ENCODE peak calls at places on chromosomes 12 and 14, in four cellular contexts. B is tibial artery, X is neural progenitor cell, W is HCT116. J is an unnamed sample.
A peak's percentile ranks its signal among the peaks of the same experiment; 100 is the strongest.

GRCh38 chr14:34628681-34629135 is 1.2 kb downstream of the SNX6 start:
- DNase-seq in W (no peak), B (no peak), X (peak; percentile 2), J (no peak)

GRCh38 chr12:65720136-65720535 is 104.1 kb upstream of the HMGA2 start:
- DNase-seq in X (no peak), W (peak; percentile 69), B (no peak), J (no peak)

GRCh38 chr12:73308747-73309146 is 1036.6 kb downstream of the TRHDE start:
- DNase-seq in B (no peak), W (peak; percentile 10), X (no peak), J (no peak)

GRCh38 chr14:71371711-71372396 is 464.6 kb downstream of the PCNX1 start:
- DNase-seq in X (no peak), B (no peak), W (no peak), J (no peak)

GRCh38 chr14:92540472-92541048 is 27.0 kb downstream of the RIN3 start:
- DNase-seq in X (no peak), B (peak; percentile 97), W (peak; percentile 59), J (peak; percentile 82)

GRCh38 chr12:94531196-94531720 is 71.6 kb upstream of the CEP83 start:
- DNase-seq in B (no peak), W (no peak), X (no peak), J (no peak)

GRCh38 chr14:51211149-51211548 is 28.9 kb upstream of the TMX1 start:
- DNase-seq in W (no peak), X (no peak), B (no peak), J (no peak)

GRCh38 chr14:91753501-91754128 is 21.7 kb upstream of the CATSPERB start:
- DNase-seq in B (no peak), X (no peak), W (no peak), J (no peak)

GRCh38 chr12:120126635-120127005 is 10.1 kb upstream of the RAB35 start:
- DNase-seq in X (no peak), B (peak; percentile 75), W (no peak), J (peak; percentile 71)

GRCh38 chr14:70721542-70721941 is 79.8 kb downstream of the TTC9 start:
- DNase-seq in B (peak; percentile 3), X (no peak), W (no peak), J (no peak)

GRCh38 chr12:67741234-67741633 is 92.7 kb downstream of the DYRK2 start:
- DNase-seq in W (no peak), X (no peak), B (no peak), J (no peak)

GRCh38 chr14:34227834-34228662 is 234.0 kb downstream of the SPTSSA start:
- DNase-seq in B (peak; percentile 66), X (peak; percentile 87), W (peak; percentile 37), J (peak; percentile 65)

GRCh38 chr14:20692111-20692751 is 3.7 kb downstream of the ANG start:
- DNase-seq in W (no peak), B (no peak), X (no peak), J (no peak)

GRCh38 chr14:26056232-26056631 is 541.6 kb downstream of the NOVA1 start:
- DNase-seq in W (no peak), X (peak; percentile 34), B (no peak), J (no peak)

GRCh38 chr12:11814362-11814761 is 164.9 kb downstream of the ETV6 start:
- DNase-seq in B (no peak), X (no peak), W (no peak), J (no peak)

GRCh38 chr14:66401447-66402095 is 84.6 kb upstream of the CCDC196 start:
- DNase-seq in W (no peak), B (no peak), X (peak; percentile 17), J (no peak)

GRCh38 chr14:102726191-102726949 is 50.9 kb upstream of the TRAF3 start:
- DNase-seq in B (no peak), X (no peak), W (no peak), J (no peak)

GRCh38 chr14:99361596-99362220 is 89.7 kb upstream of the BCL11B start:
- DNase-seq in X (no peak), W (no peak), B (no peak), J (no peak)

GRCh38 chr12:85865905-85866304 is 8.2 kb upstream of the NTS start:
- DNase-seq in X (peak; percentile 46), B (no peak), W (no peak), J (no peak)

GRCh38 chr12:31499567-31499966 is 91.4 kb downstream of the DENND5B start:
- DNase-seq in W (no peak), X (no peak), B (no peak), J (no peak)

GRCh38 chr14:92516966-92517350 is 3.4 kb downstream of the RIN3 start:
- DNase-seq in W (no peak), B (no peak), X (no peak), J (no peak)

DNA sequence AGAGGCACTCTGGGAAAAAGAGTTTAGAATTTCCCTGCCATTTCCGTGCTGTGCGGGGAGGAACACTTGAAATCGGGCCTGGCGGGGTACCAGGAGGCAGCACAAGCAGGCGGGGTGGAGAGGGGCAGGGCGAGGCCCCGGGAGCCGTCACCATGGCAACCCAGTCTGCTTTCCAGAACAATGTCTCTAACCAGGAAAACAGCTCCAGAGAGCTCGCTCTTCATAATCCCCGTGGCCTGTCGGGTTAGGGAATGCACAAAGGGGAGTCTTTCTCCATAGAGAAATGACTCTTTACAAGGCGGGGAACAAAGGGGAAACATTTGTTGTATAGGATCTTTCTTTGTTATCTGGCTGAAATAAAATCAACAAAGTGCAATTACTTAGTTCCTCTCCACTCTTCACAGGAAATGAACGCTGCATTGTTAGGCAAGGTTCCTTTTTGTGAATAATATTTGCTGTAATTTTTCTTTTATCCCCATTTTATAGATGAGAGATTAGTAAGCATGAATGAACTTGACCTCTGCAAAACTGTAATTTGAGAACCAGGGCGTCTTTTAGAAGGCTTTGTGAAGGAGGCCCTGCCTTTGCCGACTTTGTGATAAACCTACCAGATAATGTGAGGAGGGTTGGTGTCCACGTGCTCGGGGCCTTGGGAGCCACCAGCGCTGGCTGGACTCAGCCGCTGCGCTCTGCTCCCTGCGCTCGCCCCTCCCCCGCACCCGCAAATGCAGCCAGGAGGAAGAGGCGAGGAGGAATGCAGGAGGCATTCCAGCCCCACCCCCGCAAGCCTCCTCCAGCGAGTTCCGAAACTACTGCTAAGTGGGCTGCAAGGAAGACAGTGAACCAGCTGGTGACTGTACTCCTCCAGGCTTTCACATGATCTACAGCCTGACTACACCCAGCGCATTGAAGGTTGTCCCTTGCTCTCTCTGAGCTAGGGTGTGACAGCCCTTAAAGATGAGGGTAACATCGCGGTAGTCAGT is 105.2 kb upstream of the ATF7IP start:
- DNase-seq in X (peak; percentile 93), B (peak; percentile 95), W (peak; percentile 47), J (peak; percentile 93)
- H3K4me3 ChIP-seq in X (no peak overlapping the region), B (peak overlapping the region; percentile 32), W (peak overlapping the region; percentile 29), J (no peak overlapping the region)

GRCh38 chr12:122399592-122400373 is 22.7 kb downstream of the CLIP1 start:
- DNase-seq in W (peak; percentile 83), B (peak; percentile 95), X (peak; percentile 81), J (no peak)
- H3K4me3 ChIP-seq in W (peak overlapping the region; percentile 53), B (peak overlapping the region; percentile 13), X (peak overlapping the region; percentile 30), J (no peak overlapping the region)

DNA sequence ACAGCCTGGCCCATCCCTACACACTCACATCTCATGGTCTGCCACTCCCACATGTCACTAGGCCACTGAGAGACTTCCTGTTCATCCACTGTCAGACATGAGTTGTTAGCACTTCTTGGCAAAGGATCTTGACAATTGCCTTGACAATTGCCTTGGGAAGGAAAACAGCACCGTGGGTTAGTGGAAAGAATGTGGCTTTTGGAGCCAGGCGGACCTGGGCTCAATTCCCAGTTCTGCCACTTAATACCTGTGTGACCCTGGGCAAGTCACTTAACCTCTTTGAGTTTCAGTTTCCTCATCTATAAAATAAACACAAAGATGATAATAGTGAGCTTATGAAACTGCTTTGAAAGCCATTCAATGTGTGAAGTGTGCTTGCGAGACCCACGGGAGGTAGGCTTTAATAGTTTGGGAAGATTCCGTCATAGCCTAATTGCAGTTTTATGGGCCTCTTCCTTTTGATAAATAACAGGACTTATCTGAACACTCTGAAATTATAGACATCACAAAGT is 250.4 kb downstream of the C12orf75 start:
- DNase-seq in W (peak; percentile 8), X (no peak), B (no peak), J (peak; percentile 50)
- H3K4me3 ChIP-seq in W (no peak overlapping the region), X (no peak overlapping the region), B (no peak overlapping the region), J (no peak overlapping the region)

DNA sequence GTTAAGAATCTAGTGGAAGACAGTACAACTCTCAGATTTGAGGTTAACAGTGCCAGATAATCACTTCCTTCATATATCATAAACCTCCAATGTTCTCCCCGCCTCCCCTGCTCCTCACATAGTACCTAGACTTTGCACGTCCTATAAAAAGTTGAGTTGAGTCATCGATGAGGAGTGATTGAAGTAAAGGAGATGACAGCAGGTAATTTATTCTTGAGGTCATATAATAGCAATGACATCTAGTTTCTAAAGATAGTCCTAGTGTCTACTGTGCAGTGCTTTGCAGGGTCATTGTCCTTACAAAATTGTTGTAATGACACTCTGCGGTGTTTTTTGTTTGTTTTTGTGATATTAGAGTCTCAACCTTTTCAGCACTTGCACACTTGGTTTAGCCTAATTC is 510.5 kb upstream of the LRFN5 start:
- DNase-seq in B (no peak), X (no peak), W (no peak), J (no peak)
- H3K4me3 ChIP-seq in B (no peak overlapping the region), X (no peak overlapping the region), W (no peak overlapping the region), J (no peak overlapping the region)

DNA sequence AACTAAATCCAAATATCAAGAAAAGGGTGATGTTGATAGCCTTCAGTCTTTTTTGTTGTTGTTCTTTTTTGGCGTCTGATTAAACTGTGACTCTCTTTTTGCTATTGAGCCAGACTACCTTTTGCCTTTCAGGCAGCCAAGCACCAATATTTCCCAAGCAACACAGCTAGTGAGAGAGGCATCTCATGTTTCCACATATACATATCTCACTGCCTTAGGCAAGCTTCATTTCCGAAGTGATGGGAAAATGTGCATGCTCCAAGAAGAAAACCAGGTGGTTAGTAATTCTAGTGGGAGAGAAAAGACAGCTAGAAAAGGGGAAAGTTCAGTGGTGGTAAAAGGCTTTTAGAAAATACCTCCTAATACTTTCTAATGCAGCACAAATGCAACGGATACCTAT is 277.7 kb downstream of the TMTC2 start:
- DNase-seq in X (no peak), W (no peak), B (no peak), J (no peak)
- H3K4me3 ChIP-seq in X (no peak overlapping the region), W (no peak overlapping the region), B (no peak overlapping the region), J (no peak overlapping the region)

GRCh38 chr12:26032719-26033241 is 74.3 kb downstream of the RASSF8 start:
- DNase-seq in W (no peak), X (no peak), B (no peak), J (no peak)
- H3K4me3 ChIP-seq in W (no peak overlapping the region), X (no peak overlapping the region), B (no peak overlapping the region), J (no peak overlapping the region)

DNA sequence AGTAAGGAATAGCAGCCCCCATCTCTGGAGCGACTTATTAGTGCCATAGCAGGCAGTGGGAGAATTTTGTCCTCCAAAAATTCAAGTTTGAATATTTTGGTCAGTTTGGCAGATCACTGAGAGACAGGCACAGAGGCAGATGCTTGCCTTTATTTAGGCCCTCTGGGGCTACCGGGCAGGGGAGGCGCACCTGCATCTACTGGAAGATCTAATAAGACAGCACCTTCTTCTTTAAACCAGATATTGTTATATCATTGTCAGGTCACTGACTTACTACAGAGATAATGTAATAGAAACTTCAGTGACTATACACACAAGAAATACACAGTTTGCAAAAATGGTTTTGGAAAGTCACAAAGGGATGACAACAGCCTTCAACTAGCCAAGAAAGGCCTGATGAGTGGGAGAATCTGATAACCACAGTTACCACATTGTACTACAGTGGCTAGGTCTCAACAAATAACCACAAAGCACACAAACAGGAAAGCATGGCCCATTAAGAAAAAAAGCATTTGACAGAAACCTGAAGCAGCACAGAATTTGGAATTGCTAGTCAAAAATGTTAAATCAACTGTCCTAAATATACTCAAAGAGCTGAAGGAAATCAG is 56.8 kb downstream of the CDK17 start:
- DNase-seq in B (no peak), W (no peak), X (no peak), J (peak; percentile 34)
- H3K4me3 ChIP-seq in B (no peak overlapping the region), W (no peak overlapping the region), X (no peak overlapping the region), J (no peak overlapping the region)